ENCODE peak calls at places on chromosomes 11 and 22, in ten cellular contexts. U is AML-193; E is activated CD4-positive, CD25-positive, alpha-beta regulatory T cell treated with anti-CD3 and anti-CD28 coated beads, Interleukin-2, amount 50 U/mL, for 16 hours; D is NCI-H2029; I is T-cell; F is kidney tubule cell; B is stimulated activated CD8-positive, alpha-beta memory T cell treated with anti-CD3 and anti-CD28 coated beads, Interleukin-7, amount 100 ng/mL, for 1 hour; O is skeletal muscle cell; Y is effector memory CD8-positive, alpha-beta T cell; L is substantia nigra. R is an unnamed sample.
A peak's percentile ranks its signal among the peaks of the same experiment; 100 is the strongest.

GRCh38 chr11:95739108-95739507 is 50.5 kb downstream of the FAM76B start:
- DNase-seq in L (no peak), E (no peak), D (no peak), B (no peak), I (no peak), O (no peak), F (no peak), U (no peak), Y (no peak), R (no peak)

GRCh38 chr11:88421530-88421929 is 84.0 kb upstream of the CTSC start:
- DNase-seq in D (no peak), L (no peak), B (no peak), Y (no peak), O (peak; percentile 57), U (peak; percentile 79), F (no peak), E (peak; percentile 1), I (no peak), R (no peak)

GRCh38 chr22:20080445-20080775 is 369 bp downstream of the DGCR8 start:
- DNase-seq in I (peak; percentile 59), F (peak; percentile 65), D (peak; percentile 46), U (peak; percentile 36), Y (peak; percentile 55), B (peak; percentile 40), O (no peak), L (peak; percentile 63), E (peak; percentile 42), R (peak; percentile 64)

GRCh38 chr11:130490682-130491449 is 42.4 kb downstream of the ADAMTS15 start:
- DNase-seq in L (no peak), Y (no peak), I (no peak), B (no peak), U (no peak), F (no peak), E (no peak), O (no peak), D (no peak), R (no peak)

GRCh38 chr22:19615867-19616581 is 91.8 kb upstream of the CLDN5 start:
- DNase-seq in B (no peak), Y (no peak), D (no peak), E (no peak), O (no peak), I (no peak), F (no peak), L (no peak), U (no peak), R (no peak)

GRCh38 chr22:30228509-30229359 is 17.8 kb downstream of the LIF start:
- DNase-seq in I (no peak), L (no peak), F (peak; percentile 99), B (no peak), E (no peak), U (no peak), D (no peak), Y (no peak), O (no peak), R (no peak)

GRCh38 chr11:2855162-2855561 is 30.4 kb downstream of the CDKN1C start:
- DNase-seq in D (no peak), O (no peak), Y (no peak), I (no peak), L (no peak), U (no peak), F (no peak), E (no peak), B (no peak), R (no peak)

GRCh38 chr11:134905513-134905912 is 493.5 kb upstream of the B3GAT1 start:
- DNase-seq in F (no peak), D (peak; percentile 6), I (no peak), O (no peak), U (no peak), B (no peak), E (no peak), Y (no peak), L (peak; percentile 11), R (no peak)

GRCh38 chr11:84795698-84796097 is 831.4 kb downstream of the DLG2 start:
- DNase-seq in I (no peak), B (no peak), D (no peak), F (no peak), Y (no peak), E (no peak), O (no peak), L (no peak), U (no peak), R (no peak)

GRCh38 chr11:2399488-2400068 is 972 bp upstream of the TSSC4 start:
- DNase-seq in U (no peak), L (no peak), E (no peak), B (no peak), O (no peak), I (no peak), F (no peak), D (no peak), Y (no peak), R (no peak)

GRCh38 chr11:117828641-117829368 is 4.3 kb upstream of the FXYD2 start:
- DNase-seq in Y (peak; percentile 77), F (peak; percentile 87), O (peak; percentile 55), I (peak; percentile 67), E (peak; percentile 50), B (peak; percentile 79), U (no peak), L (no peak), D (no peak), R (no peak)

GRCh38 chr11:17560281-17561110 is 13.4 kb downstream of the OTOG start:
- DNase-seq in E (no peak), Y (no peak), D (no peak), U (no peak), F (no peak), L (no peak), I (no peak), O (no peak), B (no peak), R (no peak)

GRCh38 chr11:65394125-65394536 is 7.7 kb downstream of the FRMD8 start:
- DNase-seq in D (no peak), B (no peak), F (no peak), O (no peak), I (no peak), L (no peak), E (no peak), U (no peak), Y (no peak), R (no peak)

GRCh38 chr11:12187399-12187798 is 77.0 kb downstream of the MICAL2 start:
- DNase-seq in U (no peak), Y (no peak), L (no peak), D (no peak), I (no peak), E (no peak), O (no peak), F (no peak), B (no peak), R (no peak)

GRCh38 chr11:31500560-31500959 is 8.9 kb downstream of the IMMP1L start:
- DNase-seq in B (no peak), O (no peak), D (no peak), Y (no peak), E (no peak), L (no peak), U (no peak), F (no peak), I (no peak), R (no peak)

GRCh38 chr22:29314537-29315285 is 786 bp downstream of the RASL10A start:
- DNase-seq in E (no peak), L (no peak), U (no peak), Y (no peak), B (no peak), O (no peak), D (no peak), I (no peak), F (no peak), R (no peak)

GRCh38 chr11:80331694-80332093 is 890.9 kb upstream of the TENM4 start:
- DNase-seq in Y (no peak), O (no peak), B (no peak), F (no peak), E (no peak), D (no peak), U (no peak), L (no peak), I (no peak), R (no peak)

GRCh38 chr11:21411114-21411513 is 741.7 kb downstream of the NELL1 start:
- DNase-seq in U (no peak), B (no peak), F (peak; percentile 73), Y (no peak), E (no peak), I (no peak), D (peak; percentile 82), O (no peak), L (no peak), R (peak; percentile 8)